ENCODE peak calls at places on chromosomes 4 and X, in nine cellular contexts. G, M, H, D, L, F, C, J and V are unnamed samples.

GRCh38 chr4:111391864-111392263 is 753.4 kb upstream of the FAM241A start:
- DNase-seq in F (no peak), G (no peak), H (no peak), C (no peak), D (no peak), J (no peak), M (no peak), L (no peak), V (no peak)

GRCh38 chrX:18755651-18756050 is 48.2 kb downstream of the PPEF1 start:
- DNase-seq in J (no peak), F (no peak), L (no peak), G (no peak), M (no peak), H (peak), D (no peak), C (no peak), V (no peak)

GRCh38 chr4:34183916-34184315 is 2060.4 kb downstream of the ARAP2 start:
- DNase-seq in F (no peak), C (no peak), H (no peak), L (no peak), D (no peak), G (no peak), J (no peak), M (no peak), V (no peak)

GRCh38 chr4:169246957-169247396 is 23.8 kb downstream of the SH3RF1 start:
- DNase-seq in D (no peak), L (no peak), H (no peak), M (no peak), F (no peak), J (no peak), C (no peak), G (no peak), V (no peak)

GRCh38 chr4:54992266-54992665 is 133.1 kb downstream of the KDR start:
- DNase-seq in D (no peak), F (no peak), H (no peak), M (no peak), L (no peak), J (no peak), G (no peak), C (no peak), V (no peak)

GRCh38 chr4:153067376-153067775 is 131.3 kb downstream of the FHDC1 start:
- DNase-seq in J (peak), M (no peak), F (no peak), G (no peak), H (no peak), C (no peak), D (peak), L (no peak), V (peak)

GRCh38 chr4:10096201-10096975 is 20.2 kb downstream of the WDR1 start:
- DNase-seq in C (peak), G (peak), M (no peak), H (peak), L (peak), J (peak), F (peak), D (peak), V (peak)

GRCh38 chr4:92234393-92235176 is 69.2 kb upstream of the GRID2 start:
- DNase-seq in G (no peak), F (no peak), J (no peak), L (peak), C (no peak), M (no peak), D (no peak), H (peak), V (no peak)

GRCh38 chrX:16185725-16186136 is 18.4 kb downstream of the MAGEB17 start:
- DNase-seq in H (peak), G (no peak), L (peak), M (no peak), J (no peak), D (peak), C (no peak), F (no peak), V (no peak)

GRCh38 chr4:133157460-133158160 is 8.5 kb downstream of the PCDH10 start:
- DNase-seq in D (no peak), C (no peak), G (no peak), H (peak), F (no peak), J (no peak), L (no peak), M (no peak), V (no peak)

GRCh38 chrX:130260316-130260715 is 8.4 kb downstream of the ZNF280C start:
- DNase-seq in M (no peak), C (no peak), H (no peak), J (no peak), D (peak), L (peak), G (no peak), F (no peak), V (no peak)

GRCh38 chrX:85379174-85379907 is at the start of gene POF1B:
- DNase-seq in F (peak), G (no peak), C (no peak), H (no peak), J (peak), M (no peak), D (no peak), L (no peak), V (peak)

DNA sequence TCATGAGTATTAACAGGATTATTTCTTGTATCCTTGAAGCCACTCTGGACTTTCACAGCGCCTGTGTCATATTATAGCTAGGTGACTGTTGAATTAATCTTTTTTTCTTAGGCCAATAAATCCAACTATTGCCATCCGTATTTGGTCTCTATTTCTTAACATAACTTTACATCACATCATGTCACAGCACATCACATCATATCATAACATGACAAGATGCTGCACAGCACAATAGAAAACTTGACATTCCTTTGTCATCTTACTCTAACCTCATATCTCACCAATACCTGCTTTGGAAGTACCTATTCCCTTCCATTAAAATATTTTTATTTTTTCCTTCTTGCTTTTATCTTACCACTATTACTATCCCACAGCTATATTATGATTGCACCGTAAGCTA is 1480.8 kb downstream of the TECRL start:
- DNase-seq in F (no peak), C (no peak), M (no peak), H (no peak), G (no peak), J (no peak), L (no peak), D (no peak), V (no peak)
- TF ChIP-seq POLR2AphosphoS5 in F (no peak), C (no peak), M (no peak), H (no peak), G (no peak), J (no peak), L (no peak), D (no peak), V (no peak)

DNA sequence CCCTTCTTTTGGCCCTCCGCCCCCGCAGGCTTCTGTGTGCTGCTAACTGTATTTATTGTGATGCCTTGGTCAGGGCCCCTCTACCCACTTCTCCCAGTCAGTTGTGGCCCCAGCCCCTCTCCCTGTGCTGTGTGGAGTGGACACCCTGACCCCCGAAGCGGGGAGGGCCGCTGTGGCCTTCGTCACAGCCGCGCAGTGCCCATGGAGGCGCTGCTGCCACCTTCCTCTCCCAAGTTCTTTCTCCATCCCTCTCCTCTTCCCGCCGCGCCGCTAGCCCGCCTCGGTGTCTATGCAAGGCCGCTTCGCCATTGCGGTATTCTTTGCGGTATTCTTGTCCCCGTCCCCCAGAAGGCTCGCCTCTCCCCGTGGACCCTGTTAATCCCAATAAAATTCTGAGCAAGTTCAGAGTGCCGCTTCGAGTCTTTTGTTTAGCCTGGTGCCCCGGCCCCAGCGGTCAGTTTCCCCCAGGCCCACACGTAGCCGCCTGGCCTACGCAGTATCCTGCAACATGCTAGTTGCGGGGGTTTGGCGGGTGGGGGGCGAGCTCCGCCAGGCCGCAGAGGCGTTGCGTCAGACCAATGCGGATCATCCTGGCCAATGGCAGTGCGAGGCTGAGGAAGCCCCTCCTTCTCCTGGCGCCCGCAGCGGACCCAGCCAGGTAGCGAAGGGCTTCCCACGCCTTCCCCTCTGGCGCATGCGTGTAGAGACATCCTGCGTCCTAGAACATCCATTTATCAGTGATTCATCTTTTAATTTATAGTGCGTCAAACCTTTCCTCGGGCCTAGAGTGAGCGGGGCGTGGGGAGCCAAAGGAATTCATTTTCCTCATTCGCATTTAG is 5.6 kb upstream of the KANTR start:
- DNase-seq in M (peak), L (no peak), F (peak), H (peak), G (peak), C (peak), J (peak), D (no peak), V (peak)
- TF ChIP-seq POLR2A in M (no peak), L (no peak), F (no peak), H (peak), G (no peak), C (peak), J (peak), D (no peak), V (peak)

DNA sequence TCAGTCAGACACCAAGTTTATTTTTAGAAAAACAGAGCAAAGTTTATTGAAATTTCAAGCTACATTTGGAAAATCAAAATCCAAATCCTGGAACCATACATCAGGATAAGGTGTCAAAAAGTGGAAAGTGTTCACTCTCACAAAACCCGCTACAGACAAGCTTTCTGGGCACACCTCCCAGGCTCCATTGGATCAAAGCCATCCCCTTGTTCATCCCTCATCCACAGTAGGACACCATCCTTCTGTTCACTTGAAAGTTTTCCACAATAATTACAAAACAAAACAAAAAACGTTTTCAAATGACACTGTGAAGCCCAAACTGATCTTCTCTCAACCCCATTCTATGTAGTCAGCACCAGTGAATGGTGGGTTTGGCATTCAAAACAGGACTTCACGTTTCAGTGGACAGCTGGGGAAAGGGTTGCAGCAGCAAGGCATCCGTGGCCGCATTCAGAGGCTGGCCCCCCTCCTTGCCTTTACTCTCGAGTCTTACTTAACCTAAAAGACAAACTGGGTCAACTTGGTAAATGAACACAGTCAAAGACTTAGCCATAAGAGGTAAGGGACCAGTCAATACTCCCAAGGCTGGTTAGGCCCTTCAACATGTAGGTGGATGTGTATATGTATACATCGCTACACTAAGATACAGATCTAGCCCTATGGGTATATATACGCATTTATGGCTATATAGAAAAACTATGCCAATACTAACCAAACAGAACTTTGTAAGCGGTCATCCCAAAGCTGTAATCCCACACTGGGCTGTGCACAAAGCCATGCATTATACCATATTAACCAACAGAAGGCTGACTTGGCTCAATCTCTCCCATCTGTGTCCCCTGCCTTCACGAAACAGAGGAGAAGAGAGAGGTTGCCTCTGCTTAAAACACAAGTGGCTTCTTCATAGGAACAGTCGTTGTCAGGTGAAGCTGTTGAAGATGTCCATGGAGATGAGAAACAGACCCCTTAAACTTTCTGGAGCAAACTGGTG is 62.1 kb downstream of the TSC22D3 start:
- DNase-seq in F (no peak), C (peak), H (no peak), J (no peak), M (no peak), G (peak), L (no peak), D (no peak), V (peak)
- TF ChIP-seq POLR2AphosphoS5 in F (peak), C (peak), H (no peak), J (no peak), M (peak), G (peak), L (no peak), D (no peak), V (peak)

GRCh38 chr4:1055721-1056590 is 44.5 kb downstream of the FGFRL1 start:
- DNase-seq in G (peak), F (peak), J (no peak), D (peak), L (no peak), M (no peak), H (no peak), C (peak), V (peak)
- TF ChIP-seq POLR2A in G (no peak), F (no peak), J (no peak), D (no peak), L (no peak), M (no peak), H (no peak), C (no peak), V (peak)

DNA sequence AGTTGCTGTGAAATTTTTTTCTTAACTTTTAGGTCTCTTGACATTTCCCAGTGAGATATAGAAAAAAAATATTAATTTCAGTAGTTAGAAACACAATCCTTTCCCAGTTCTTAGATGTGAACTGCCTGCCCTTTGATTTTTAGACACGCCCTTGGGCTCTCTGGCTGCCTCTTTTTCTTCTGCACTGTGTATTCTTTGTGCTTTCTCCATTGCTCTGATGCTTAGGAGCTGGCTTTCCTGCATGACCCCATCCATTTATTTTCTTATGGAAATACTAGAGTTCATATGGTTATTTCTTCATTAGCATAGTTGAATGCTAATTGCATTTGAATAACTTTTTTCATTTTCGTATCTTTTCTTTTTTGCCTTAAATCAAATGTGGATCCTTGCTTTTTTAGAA is 224.9 kb upstream of the SMIM31 start:
- DNase-seq in F (no peak), H (no peak), M (no peak), C (no peak), J (no peak), G (no peak), D (no peak), L (no peak), V (no peak)
- TF ChIP-seq POLR2AphosphoS5 in F (no peak), H (no peak), M (no peak), C (no peak), J (no peak), G (no peak), D (no peak), L (no peak), V (no peak)